ENCODE peak calls at places on chromosome X, in nine cellular contexts. E is esophagus squamous epithelium; R is ELR; C is NB4; A is NCI-H748 treated with DMSO at 0.1 percent for 48 hours; T is mammary epithelial cell; O is NCI-H187; D is foreskin fibroblast; P is stimulated activated naive CD4-positive, alpha-beta T cell. V is an unnamed sample.

GRCh38 chrX:109347618-109348017 is 134.3 kb downstream of the GUCY2F start:
- DNase-seq in E (no peak), R (peak), C (peak), A (no peak), T (peak), O (no peak), D (peak), P (no peak), V (no peak)

GRCh38 chrX:109874548-109874947 is 128.4 kb upstream of the TMEM164 start:
- DNase-seq in E (no peak), R (no peak), C (no peak), A (no peak), T (no peak), O (no peak), D (no peak), P (no peak), V (no peak)

GRCh38 chrX:39848243-39848642 is 249.5 kb downstream of the BCOR start:
- DNase-seq in E (no peak), R (no peak), C (no peak), A (no peak), T (no peak), O (no peak), D (no peak), P (no peak), V (peak)

GRCh38 chrX:21659320-21659719 is 1.2 kb upstream of the KLHL34 start:
- DNase-seq in E (no peak), R (no peak), C (no peak), A (no peak), T (no peak), O (no peak), D (no peak), P (no peak), V (no peak)

GRCh38 chrX:63784346-63784901 is 590 bp downstream of the ARHGEF9 start:
- DNase-seq in E (no peak), R (no peak), C (no peak), A (no peak), T (no peak), O (no peak), D (peak), P (no peak), V (no peak)

GRCh38 chrX:150365051-150365952 is 2.2 kb downstream of the MAMLD1 start:
- DNase-seq in E (no peak), R (peak), C (peak), A (peak), T (peak), O (peak), D (peak), P (peak), V (no peak)

GRCh38 chrX:110418220-110418856 is 59.7 kb downstream of the RTL9 start:
- DNase-seq in E (no peak), R (peak), C (peak), A (no peak), T (no peak), O (peak), D (peak), P (no peak), V (peak)

GRCh38 chrX:102930990-102931756 is 5.9 kb upstream of the RAB40AL start:
- DNase-seq in E (no peak), R (peak), C (no peak), A (no peak), T (peak), O (no peak), D (peak), P (no peak), V (no peak)

GRCh38 chrX:21905976-21906375 is 34.5 kb upstream of the SMS start:
- DNase-seq in E (no peak), R (no peak), C (no peak), A (peak), T (no peak), O (no peak), D (no peak), P (no peak), V (no peak)

GRCh38 chrX:44162964-44163475 is 180.5 kb downstream of the EFHC2 start:
- DNase-seq in E (no peak), R (no peak), C (no peak), A (no peak), T (peak), O (no peak), D (no peak), P (no peak), V (no peak)